ENCODE peak calls at places on chromosomes 2 and 18, in four cellular contexts. C, Y, A and P are unnamed samples. For H3K27me3, the result is how much of the 10 kb centered on the place peaks cover.

GRCh38 chr2:36336321-36336720 is 19.3 kb upstream of the CRIM1 start:
- DNase-seq in C (no peak), Y (no peak), A (no peak), P (no peak)

GRCh38 chr2:125085904-125086303 is 1060.8 kb downstream of the CNTNAP5 start:
- DNase-seq in C (no peak), Y (no peak), A (no peak), P (no peak)

GRCh38 chr18:37637451-37637850 is 71.9 kb upstream of the CELF4 start:
- DNase-seq in C (no peak), Y (no peak), A (no peak), P (no peak)

GRCh38 chr2:204871246-204871953 is 326.1 kb downstream of the PARD3B start:
- DNase-seq in C (peak), Y (no peak), A (no peak), P (peak)

GRCh38 chr2:42030196-42030759 is 17.5 kb upstream of the PKDCC start:
- DNase-seq in C (no peak), Y (no peak), A (no peak), P (no peak)

GRCh38 chr2:60530660-60531276 is 22.7 kb downstream of the BCL11A start:
- DNase-seq in C (no peak), Y (no peak), A (no peak), P (no peak)

GRCh38 chr2:80499095-80499494 is 194.5 kb upstream of the LRRTM1 start:
- DNase-seq in C (peak), Y (no peak), A (peak), P (no peak)

GRCh38 chr2:97757062-97757461 is 43.7 kb downstream of the ZAP70 start:
- DNase-seq in C (no peak), Y (no peak), A (no peak), P (no peak)

GRCh38 chr2:54556659-54557121 is 100.6 kb downstream of the SPTBN1 start:
- DNase-seq in C (peak), Y (no peak), A (no peak), P (no peak)

GRCh38 chr2:25570161-25570840 is 103.1 kb downstream of the DTNB start:
- DNase-seq in C (peak), Y (no peak), A (no peak), P (no peak)

GRCh38 chr2:241009601-241010530 is 11.4 kb downstream of the SNED1 start:
- DNase-seq in C (peak), Y (peak), A (peak), P (peak)
- H3K4me3 ChIP-seq in C (peak), Y (peak), A (no peak), P (no peak)

DNA sequence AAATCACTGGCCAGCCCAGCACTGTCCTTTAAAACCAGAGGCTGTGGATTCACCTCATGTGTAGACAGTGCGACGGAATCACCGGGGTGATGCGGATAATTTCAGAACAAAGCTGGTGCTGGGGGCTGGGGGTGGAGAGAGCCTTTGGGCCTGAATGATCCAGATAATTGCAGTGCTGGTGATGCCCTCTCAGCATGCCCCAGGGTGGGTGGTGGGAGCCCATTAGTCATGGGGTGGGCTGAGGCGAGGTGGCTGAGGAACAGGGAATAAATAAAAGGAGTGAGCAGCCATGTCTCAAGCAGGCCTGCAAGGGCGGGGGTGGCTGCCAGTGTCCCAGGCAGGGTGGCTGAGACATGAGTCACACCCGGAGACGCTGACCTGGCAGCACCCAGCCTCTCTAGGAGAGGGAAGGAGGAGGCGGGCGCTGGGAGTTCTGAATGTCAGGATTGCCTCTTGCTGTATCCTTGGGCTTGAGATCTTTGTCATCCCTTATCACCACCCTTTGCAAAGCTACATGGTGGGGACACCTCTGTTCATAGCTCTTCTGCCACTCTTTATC is 151.0 kb upstream of the MSH6 start:
- DNase-seq in C (peak), Y (peak), A (no peak), P (no peak)
- H3K27me3 ChIP-seq in C (under half), Y (under half), A (under half), P (under half)

GRCh38 chr18:52310651-52311050 is 29.3 kb upstream of the DCC start:
- DNase-seq in C (no peak), Y (no peak), A (no peak), P (no peak)

GRCh38 chr18:52313213-52313612 is 26.8 kb upstream of the DCC start:
- DNase-seq in C (no peak), Y (no peak), A (no peak), P (no peak)

GRCh38 chr18:52311331-52311730 is 28.7 kb upstream of the DCC start:
- DNase-seq in C (no peak), Y (no peak), A (no peak), P (no peak)

DNA sequence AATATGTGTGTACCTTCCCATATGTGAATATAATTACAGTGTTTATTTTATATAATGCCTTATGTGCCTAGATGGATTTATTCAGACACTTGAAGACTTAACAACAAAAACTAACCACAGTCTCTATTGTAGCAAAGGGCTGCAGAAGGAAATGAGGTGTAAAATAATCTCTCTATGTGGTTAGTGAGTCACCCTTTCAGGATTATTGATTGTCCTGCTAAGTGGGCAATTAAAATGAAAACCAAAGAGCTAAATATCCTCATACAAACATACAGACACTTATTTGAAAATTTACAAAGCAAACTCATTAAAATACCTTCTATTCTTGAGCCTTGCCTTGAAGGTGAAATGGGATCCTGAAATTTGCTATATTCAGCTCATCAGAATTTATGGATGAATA is 27.7 kb upstream of the DCC start:
- DNase-seq in C (no peak), Y (no peak), A (no peak), P (no peak)
- H3K4me3 ChIP-seq in C (no peak), Y (no peak), A (no peak), P (no peak)

DNA sequence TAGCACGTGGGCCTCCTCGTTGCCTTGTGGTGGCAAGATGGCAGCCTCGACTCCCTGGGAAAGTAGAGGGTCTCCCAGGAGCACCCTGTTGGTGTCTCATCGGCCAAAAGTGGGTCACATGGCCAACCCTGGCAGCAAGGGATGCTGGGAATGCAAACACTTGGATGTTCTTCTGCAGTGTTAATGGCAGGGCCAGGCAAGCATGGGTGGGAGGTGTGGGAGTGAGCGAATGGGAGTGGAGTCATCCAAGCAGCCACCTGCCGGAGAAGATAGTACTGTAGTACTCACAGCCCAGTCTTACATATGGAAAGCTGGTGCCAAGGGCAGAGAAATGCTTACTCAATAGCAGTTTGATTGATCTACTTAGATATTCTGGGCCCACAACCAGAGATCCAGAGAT is 122.2 kb downstream of the INHBB start:
- DNase-seq in C (no peak), Y (no peak), A (no peak), P (no peak)
- H3K27me3 ChIP-seq in C (under half), Y (under half), A (half or more), P (under half)

DNA sequence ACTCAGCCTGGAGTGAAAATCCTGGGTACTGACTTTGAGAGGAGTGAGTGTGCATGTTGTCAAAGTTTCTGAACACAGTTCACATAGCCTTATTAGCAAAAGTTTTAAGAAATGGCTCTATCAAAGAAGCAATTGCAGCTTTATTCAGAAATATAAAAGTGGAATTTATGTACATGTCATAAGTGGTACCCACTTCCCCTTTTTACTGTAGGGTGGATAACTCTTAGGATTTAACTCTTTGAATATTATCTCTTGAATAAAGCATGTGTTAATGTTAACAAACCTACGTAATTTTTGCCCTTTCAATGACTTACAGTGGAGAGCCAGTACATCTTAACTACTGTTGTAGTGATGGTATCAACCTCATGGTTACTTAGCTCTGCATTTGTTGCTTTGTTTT is 8.7 kb downstream of the NABP1 start:
- DNase-seq in C (no peak), Y (no peak), A (no peak), P (no peak)
- H3K4me3 ChIP-seq in C (no peak), Y (no peak), A (no peak), P (no peak)